ENCODE peak calls at places on chromosomes 2 and 18, in four cellular contexts. T is AG04449; A is kidney tubule cell; L is activated CD8-positive, alpha-beta T cell treated with anti-CD3 and anti-CD28 coated beads for 36 hours. S is an unnamed sample.

GRCh38 chr2:88212251-88212790 is 42.2 kb downstream of the THNSL2 start:
- DNase-seq in T (no peak), A (peak; percentile 28), L (no peak), S (no peak)

GRCh38 chr2:212344131-212344530 is 194.5 kb downstream of the ERBB4 start:
- DNase-seq in T (no peak), A (no peak), L (no peak), S (no peak)

GRCh38 chr2:127122351-127123027 is 15.5 kb upstream of the BIN1 start:
- DNase-seq in T (no peak), A (no peak), L (no peak), S (no peak)

GRCh38 chr2:19623488-19623887 is 265.1 kb upstream of the OSR1 start:
- DNase-seq in T (peak; percentile 41), A (peak; percentile 44), L (no peak), S (peak; percentile 82)

GRCh38 chr2:72937356-72937669 is 20.0 kb downstream of the EMX1 start:
- DNase-seq in T (no peak), A (no peak), L (no peak), S (no peak)

GRCh38 chr2:71815701-71816100 is 332.0 kb downstream of the CYP26B1 start:
- DNase-seq in T (no peak), A (no peak), L (no peak), S (no peak)

GRCh38 chr2:221779614-221780067 is 207.5 kb upstream of the EPHA4 start:
- DNase-seq in T (no peak), A (peak; percentile 90), L (no peak), S (peak; percentile 40)

GRCh38 chr2:74552914-74553811 is 579 bp downstream of the LOXL3 start:
- DNase-seq in T (no peak), A (no peak), L (peak; percentile 20), S (peak; percentile 62)

GRCh38 chr2:85712849-85713612 is 18.9 kb downstream of the GNLY start:
- DNase-seq in T (no peak), A (no peak), L (no peak), S (no peak)

GRCh38 chr2:134465706-134466105 is 211.8 kb downstream of the MGAT5 start:
- DNase-seq in T (no peak), A (no peak), L (no peak), S (no peak)

GRCh38 chr2:85470850-85471800 is 52.6 kb downstream of the SH2D6 start:
- DNase-seq in T (no peak), A (peak; percentile 27), L (peak; percentile 50), S (peak; percentile 54)

GRCh38 chr2:217451634-217452033 is 551.2 kb downstream of the TNS1 start:
- DNase-seq in T (no peak), A (peak; percentile 88), L (peak; percentile 41), S (peak; percentile 74)

GRCh38 chr18:36427369-36427768 is 129.9 kb downstream of the FHOD3 start:
- DNase-seq in T (no peak), A (no peak), L (no peak), S (no peak)

GRCh38 chr2:101124684-101125366 is 26.4 kb downstream of the TBC1D8 start:
- DNase-seq in T (no peak), A (peak; percentile 94), L (no peak), S (peak; percentile 96)

GRCh38 chr2:36584148-36584794 is 13.7 kb downstream of the FEZ2 start:
- DNase-seq in T (no peak), A (no peak), L (no peak), S (no peak)

GRCh38 chr2:171883275-171883893 is 10.7 kb downstream of the SLC25A12 start:
- DNase-seq in T (no peak), A (no peak), L (no peak), S (no peak)

GRCh38 chr2:85245891-85246290 is 81.9 kb downstream of the TGOLN2 start:
- DNase-seq in T (no peak), A (no peak), L (no peak), S (no peak)

GRCh38 chr2:69083126-69083733 is 70.3 kb downstream of the ANTXR1 start:
- DNase-seq in T (no peak), A (peak; percentile 35), L (no peak), S (peak; percentile 22)

GRCh38 chr2:63029058-63029457 is 21.6 kb upstream of the OTX1 start:
- DNase-seq in T (no peak), A (peak; percentile 46), L (no peak), S (peak; percentile 49)

GRCh38 chr2:16050261-16051045 is 110.1 kb downstream of the MYCN start:
- DNase-seq in T (no peak), A (no peak), L (no peak), S (no peak)

GRCh38 chr2:145918951-145919350 is 1399.0 kb upstream of the ZEB2 start:
- DNase-seq in T (no peak), A (no peak), L (no peak), S (no peak)

GRCh38 chr18:25250610-25250859 is 101.4 kb downstream of the ZNF521 start:
- DNase-seq in T (no peak), A (no peak), L (no peak), S (no peak)

S was measured in HT1080.